ENCODE peak calls at places on chromosomes 5 and 9, in four cellular contexts. U, L, J and X are unnamed samples.

GRCh38 chr5:154241021-154241420 is 50.5 kb downstream of the GALNT10 start:
- DNase-seq in J (no peak), U (no peak), L (no peak), X (no peak)

GRCh38 chr5:123538670-123539459 is 26.9 kb downstream of the CSNK1G3 start:
- DNase-seq in L (no peak), U (no peak), J (no peak), X (no peak)

GRCh38 chr5:160802567-160802966 is 49.4 kb downstream of the ATP10B start:
- DNase-seq in L (no peak), U (no peak), J (no peak), X (no peak)

GRCh38 chr5:93926831-93927600 is 185.6 kb upstream of the POU5F2 start:
- DNase-seq in U (no peak), L (no peak), J (no peak), X (no peak)

GRCh38 chr5:175116466-175117048 is 327.4 kb downstream of the DRD1 start:
- DNase-seq in U (no peak), L (no peak), J (no peak), X (no peak)

GRCh38 chr5:154520861-154521453 is 42.9 kb upstream of the HAND1 start:
- DNase-seq in J (no peak), L (peak; percentile 21), U (peak; percentile 12), X (no peak)

GRCh38 chr5:167852515-167852914 is 438.9 kb upstream of the WWC1 start:
- DNase-seq in L (no peak), U (no peak), J (no peak), X (no peak)

GRCh38 chr9:129505270-129505881 is 115.5 kb downstream of the C9orf50 start:
- DNase-seq in U (no peak), J (no peak), L (no peak), X (no peak)

GRCh38 chr5:1332461-1333001 is 12.4 kb downstream of the CLPTM1L start:
- DNase-seq in L (peak; percentile 32), U (no peak), J (no peak), X (no peak)

GRCh38 chr9:127705577-127706215 is 1.1 kb upstream of the CFAP157 start:
- DNase-seq in L (no peak), J (no peak), U (no peak), X (no peak)

GRCh38 chr5:103293719-103294118 is 35.2 kb downstream of the MACIR start:
- DNase-seq in J (no peak), L (no peak), U (no peak), X (no peak)

GRCh38 chr5:7419367-7419766 is 23.4 kb downstream of the ADCY2 start:
- DNase-seq in L (no peak), U (no peak), J (no peak), X (no peak)

GRCh38 chr5:115428676-115429075 is 115.9 kb downstream of the FEM1C start:
- DNase-seq in U (no peak), L (no peak), J (no peak), X (no peak)

GRCh38 chr5:79236970-79237734 is 1.2 kb downstream of the JMY start:
- DNase-seq in J (no peak), L (peak; percentile 54), U (peak; percentile 30), X (peak; percentile 44)

GRCh38 chr9:83688921-83689320 is 18.8 kb downstream of the UBQLN1 start:
- DNase-seq in L (no peak), J (no peak), U (no peak), X (no peak)

GRCh38 chr9:83691492-83691891 is 16.3 kb downstream of the UBQLN1 start:
- DNase-seq in U (no peak), J (no peak), L (no peak), X (no peak)
- H3K4me1 ChIP-seq in U (no peaks in the 10 kb centered on the region), J (no peaks in the 10 kb centered on the region), L (peaks cover 87% of the 10 kb centered on the region), X (peaks cover 14% of the 10 kb centered on the region)

DNA sequence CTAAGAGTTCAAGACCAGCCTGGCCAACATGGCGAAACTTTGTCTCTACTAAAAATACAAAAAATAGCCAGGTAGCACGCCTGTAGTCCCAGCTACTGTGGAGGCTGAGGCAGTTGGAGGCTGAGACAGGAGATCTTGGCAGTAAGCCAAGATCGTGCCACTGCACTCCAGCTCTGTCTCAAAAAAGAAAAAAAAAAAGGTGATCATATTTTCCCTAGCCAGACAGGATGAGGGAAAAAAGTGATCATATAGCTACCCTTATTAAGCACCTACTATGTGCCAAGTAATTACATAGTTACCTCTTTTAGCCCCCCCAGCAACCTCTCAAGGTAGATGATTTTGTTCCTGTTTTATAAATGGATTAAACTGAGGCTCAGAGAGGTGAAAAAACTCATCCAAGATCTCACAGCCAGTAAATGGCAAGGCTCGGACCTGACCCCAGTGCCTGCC is 18.1 kb upstream of the RPL26L1 start:
- DNase-seq in J (no peak), U (no peak), L (no peak), X (no peak)
- H3K4me1 ChIP-seq in J (no peaks in the 10 kb centered on the region), U (no peaks in the 10 kb centered on the region), L (no peaks in the 10 kb centered on the region), X (no peaks in the 10 kb centered on the region)

DNA sequence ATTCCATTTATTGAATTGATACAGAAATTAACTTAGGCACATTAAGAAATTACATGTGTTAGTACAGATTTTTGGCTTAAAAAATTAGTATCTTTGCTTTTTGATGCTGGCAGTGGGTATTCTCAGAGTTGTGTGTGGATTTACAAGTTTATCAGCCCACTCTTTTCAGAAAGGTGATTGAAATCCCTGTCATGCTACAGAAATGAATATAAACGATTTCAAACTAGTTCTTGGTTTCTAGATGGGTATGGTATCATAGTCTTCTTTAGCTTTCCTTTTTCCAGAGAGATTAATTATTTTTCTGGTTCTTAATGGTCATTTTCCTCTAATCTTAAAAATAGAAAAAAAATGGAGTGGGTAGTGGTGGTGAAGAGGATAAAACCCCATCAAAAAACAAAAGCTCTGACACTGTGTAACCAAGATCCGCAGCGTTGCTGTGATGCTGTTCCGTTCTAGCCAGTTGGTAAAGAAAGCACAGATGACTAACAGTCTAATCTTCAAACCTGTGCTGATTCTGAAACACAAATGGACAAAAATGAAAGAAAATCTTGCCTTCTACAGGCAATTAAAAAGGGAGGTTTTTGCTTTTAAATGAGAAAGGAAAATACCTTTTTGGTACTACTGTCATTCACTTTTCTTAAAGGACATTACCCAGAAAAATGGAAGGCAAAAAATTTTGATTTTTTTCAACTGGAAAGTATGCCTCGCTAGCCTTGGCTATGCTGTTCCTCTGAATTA is 5.2 kb downstream of the LRRTM2 start:
- DNase-seq in U (no peak), L (no peak), J (no peak), X (no peak)
- H3K4me1 ChIP-seq in U (no peaks in the 10 kb centered on the region), L (no peaks in the 10 kb centered on the region), J (no peaks in the 10 kb centered on the region), X (peaks cover 12% of the 10 kb centered on the region)

DNA sequence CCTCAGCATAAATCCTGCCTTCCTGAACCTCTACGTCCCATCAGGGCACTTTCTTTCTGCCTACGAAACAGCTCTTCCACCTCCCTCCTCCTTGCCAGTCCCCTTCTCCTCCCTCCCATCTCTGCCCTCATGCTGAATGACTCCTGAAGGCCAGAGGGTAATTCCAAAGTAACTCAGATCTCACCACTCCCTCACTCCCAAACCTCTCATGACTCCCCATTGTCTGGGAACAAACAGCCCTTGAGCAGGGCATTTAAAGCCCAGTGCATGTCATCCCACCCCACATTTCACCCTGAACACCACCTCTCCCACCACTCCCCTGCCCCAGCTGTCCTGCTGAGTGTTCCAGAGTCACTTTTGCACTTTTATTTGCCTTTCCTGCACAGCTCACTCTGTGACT is 8.9 kb upstream of the FBP1 start:
- DNase-seq in L (no peak), U (no peak), J (no peak), X (no peak)
- H3K4me1 ChIP-seq in L (no peaks in the 10 kb centered on the region), U (no peaks in the 10 kb centered on the region), J (no peaks in the 10 kb centered on the region), X (no peaks in the 10 kb centered on the region)

GRCh38 chr9:131677445-131678180 is 62.3 kb downstream of the RAPGEF1 start:
- DNase-seq in J (no peak), U (no peak), L (peak; percentile 92), X (no peak)

GRCh38 chr9:131682261-131682660 is 57.6 kb downstream of the RAPGEF1 start:
- DNase-seq in U (no peak), J (no peak), L (no peak), X (no peak)

GRCh38 chr9:131677051-131677444 is 62.8 kb downstream of the RAPGEF1 start:
- DNase-seq in L (no peak), J (no peak), U (no peak), X (no peak)

GRCh38 chr9:131678499-131679111 is 61.3 kb downstream of the RAPGEF1 start:
- DNase-seq in J (peak; percentile 93), L (peak; percentile 90), U (no peak), X (no peak)

GRCh38 chr9:131679261-131680020 is 60.4 kb downstream of the RAPGEF1 start:
- DNase-seq in J (no peak), U (no peak), L (no peak), X (no peak)
- H3K4me1 ChIP-seq in J (peaks cover 31% of the 10 kb centered on the region), U (peaks cover 13% of the 10 kb centered on the region), L (peaks cover 53% of the 10 kb centered on the region), X (peaks cover 48% of the 10 kb centered on the region)

GRCh38 chr5:180786398-180787005 is 16.1 kb downstream of the MGAT1 start:
- DNase-seq in L (no peak), J (no peak), U (no peak), X (no peak)

GRCh38 chr5:180787711-180788431 is 14.7 kb downstream of the MGAT1 start:
- DNase-seq in J (no peak), L (no peak), U (no peak), X (no peak)

GRCh38 chr5:180785151-180785781 is 17.3 kb downstream of the MGAT1 start:
- DNase-seq in U (no peak), J (peak; percentile 82), L (no peak), X (no peak)

GRCh38 chr5:180785794-180786221 is 16.8 kb downstream of the MGAT1 start:
- DNase-seq in L (no peak), J (no peak), U (no peak), X (no peak)

GRCh38 chr5:180787025-180787424 is 15.6 kb downstream of the MGAT1 start:
- DNase-seq in L (no peak), J (no peak), U (no peak), X (no peak)
- H3K4me1 ChIP-seq in L (no peaks in the 10 kb centered on the region), J (peaks cover 18% of the 10 kb centered on the region), U (no peaks in the 10 kb centered on the region), X (peaks cover 7% of the 10 kb centered on the region)

GRCh38 chr9:14251146-14252071 is 62.5 kb downstream of the NFIB start:
- DNase-seq in L (no peak), U (no peak), J (peak; percentile 91), X (no peak)

GRCh38 chr9:14260101-14260500 is 53.8 kb downstream of the NFIB start:
- DNase-seq in U (no peak), J (no peak), L (no peak), X (no peak)

GRCh38 chr9:14258840-14259239 is 55.1 kb downstream of the NFIB start:
- DNase-seq in L (no peak), U (no peak), J (no peak), X (no peak)

GRCh38 chr9:14258156-14258555 is 55.8 kb downstream of the NFIB start:
- DNase-seq in J (no peak), L (no peak), U (no peak), X (no peak)

DNA sequence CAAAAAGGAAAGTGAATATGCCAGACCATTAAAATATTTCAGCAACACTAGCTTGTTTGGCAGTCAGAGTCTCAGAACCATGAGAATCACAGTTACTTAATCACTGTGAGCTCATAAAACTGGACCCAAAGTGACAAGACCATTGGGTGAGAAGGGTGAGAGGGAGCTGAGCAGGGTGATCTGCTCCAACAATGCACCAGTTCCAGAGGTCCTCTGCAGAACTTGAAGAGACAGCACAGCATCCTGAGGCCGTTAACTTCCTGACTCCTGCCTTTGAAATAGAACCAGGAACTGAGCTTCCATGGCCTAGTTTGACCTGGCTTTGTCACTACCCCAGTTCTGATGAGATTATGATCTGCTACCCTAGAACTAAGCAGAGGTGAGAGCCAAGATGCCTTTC is 57.4 kb downstream of the NFIB start:
- DNase-seq in U (no peak), L (no peak), J (no peak), X (no peak)
- H3K4me1 ChIP-seq in U (no peaks in the 10 kb centered on the region), L (no peaks in the 10 kb centered on the region), J (no peaks in the 10 kb centered on the region), X (no peaks in the 10 kb centered on the region)

GRCh38 chr5:95910521-95910920 is 51.1 kb downstream of the ELL2 start:
- DNase-seq in U (no peak), L (no peak), J (no peak), X (no peak)
- H3K4me1 ChIP-seq in U (peaks cover 9% of the 10 kb centered on the region), L (no peaks in the 10 kb centered on the region), J (peaks cover 5% of the 10 kb centered on the region), X (no peaks in the 10 kb centered on the region)